ENCODE peak calls at places on chromosomes 16 and 17, in five cellular contexts. Z is HepG2, E is K562, F is upper lobe of left lung, G is GM12878. M is an unnamed sample.

GRCh38 chr17:71922439-71922838 is 198.4 kb upstream of the SOX9 start:
- ATAC-seq in Z (no peak), E (no peak), F (no peak), G (peak; percentile 78), M (no peak)

GRCh38 chr17:46144246-46144645 is 49.0 kb downstream of the KANSL1 start:
- ATAC-seq in Z (no peak), E (no peak), F (no peak), G (peak; percentile 26), M (no peak)

GRCh38 chr17:35297666-35298065 is 54.8 kb downstream of the SLFN5 start:
- ATAC-seq in Z (no peak), E (no peak), F (no peak), G (no peak), M (no peak)

GRCh38 chr16:87329436-87330256 is 12.5 kb upstream of the C16orf95 start:
- ATAC-seq in Z (no peak), E (no peak), F (no peak), G (no peak), M (no peak)

GRCh38 chr16:68187505-68187904 is 48.4 kb downstream of the ESRP2 start:
- ATAC-seq in Z (peak; percentile 42), E (no peak), F (no peak), G (no peak), M (no peak)

GRCh38 chr16:17423195-17423594 is 47.6 kb downstream of the XYLT1 start:
- ATAC-seq in Z (no peak), E (no peak), F (no peak), G (no peak), M (no peak)

GRCh38 chr17:35314415-35315216 is 58.8 kb downstream of the SLFN11 start:
- ATAC-seq in Z (no peak), E (no peak), F (no peak), G (no peak), M (no peak)

GRCh38 chr17:15510361-15510760 is 42.9 kb upstream of the CDRT4 start:
- ATAC-seq in Z (no peak), E (no peak), F (no peak), G (no peak), M (no peak)

GRCh38 chr17:17420035-17420434 is 56.8 kb upstream of the MED9 start:
- ATAC-seq in Z (no peak), E (no peak), F (peak; percentile 12), G (no peak), M (peak; percentile 41)

GRCh38 chr16:11327277-11328171 is 17.7 kb upstream of the RMI2 start:
- ATAC-seq in Z (no peak), E (no peak), F (peak; percentile 12), G (peak; percentile 62), M (no peak)

GRCh38 chr16:69851491-69852240 is 89.5 kb downstream of the WWP2 start:
- ATAC-seq in Z (no peak), E (no peak), F (no peak), G (no peak), M (no peak)

GRCh38 chr16:47664653-47665325 is 203.7 kb downstream of the PHKB start:
- ATAC-seq in Z (peak; percentile 77), E (no peak), F (no peak), G (no peak), M (no peak)

GRCh38 chr17:41019415-41019814 is 7.6 kb downstream of the KRTAP1-5 start:
- ATAC-seq in Z (no peak), E (no peak), F (no peak), G (no peak), M (no peak)
- TF ChIP-seq EP300 in Z (no peak), E (no peak), F (no peak), G (no peak), M (no peak)

GRCh38 chr16:55147401-55147800 is 176.6 kb upstream of the IRX6 start:
- ATAC-seq in Z (no peak), E (no peak), F (no peak), G (no peak), M (no peak)

GRCh38 chr16:55142405-55142804 is 181.6 kb upstream of the IRX6 start:
- ATAC-seq in Z (no peak), E (no peak), F (no peak), G (no peak), M (no peak)

GRCh38 chr16:55144656-55145055 is 179.3 kb upstream of the IRX6 start:
- ATAC-seq in Z (no peak), E (no peak), F (no peak), G (no peak), M (no peak)

GRCh38 chr16:55146939-55147338 is 177.1 kb upstream of the IRX6 start:
- ATAC-seq in Z (no peak), E (no peak), F (no peak), G (no peak), M (no peak)

DNA sequence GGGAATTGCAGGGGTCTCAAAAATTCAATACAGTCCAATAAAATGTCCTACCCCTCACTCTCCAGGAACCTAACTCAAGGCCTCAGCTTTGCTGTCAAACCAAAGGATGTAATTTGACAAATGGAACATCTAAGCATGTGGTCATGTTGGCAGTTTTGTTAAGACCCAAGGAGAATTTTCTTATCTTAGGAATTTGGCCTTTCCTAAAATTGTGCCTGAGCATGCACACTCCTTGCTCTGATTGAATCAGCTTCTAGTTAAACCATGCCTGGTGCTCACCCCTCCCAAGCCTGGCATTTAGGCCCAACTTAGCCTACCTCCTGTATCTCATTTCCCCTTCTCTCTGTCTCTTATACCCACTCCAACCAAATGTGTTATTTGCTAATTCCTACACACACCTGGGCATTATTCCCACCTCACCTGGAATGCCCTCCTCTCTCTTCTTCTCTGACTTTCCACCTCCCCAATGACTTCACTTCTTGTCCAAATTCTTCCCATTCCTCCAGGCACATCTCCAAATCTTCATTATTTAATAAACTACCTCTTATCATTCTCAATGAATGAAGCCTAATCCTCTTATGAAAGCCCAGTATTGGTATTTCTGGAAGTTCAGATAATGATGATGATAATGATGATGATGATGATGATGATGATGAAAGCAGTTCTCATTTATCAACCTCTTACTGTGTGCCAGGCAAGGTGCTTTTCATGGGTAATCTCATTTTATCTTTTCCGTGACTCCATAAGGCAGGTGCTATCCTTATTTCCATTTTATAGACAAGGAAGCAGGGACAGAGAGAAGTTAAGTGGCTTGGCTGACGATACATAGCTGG is 178.0 kb upstream of the IRX6 start:
- ATAC-seq in Z (no peak), E (no peak), F (no peak), G (no peak), M (no peak)
- TF ChIP-seq POLR2AphosphoS5 in Z (no peak), E (no peak), F (no peak), G (no peak), M (no peak)

GRCh38 chr17:44210342-44211192 is 8.9 kb downstream of the UBTF start:
- ATAC-seq in Z (peak; percentile 48), E (peak; percentile 94), F (peak; percentile 98), G (peak; percentile 98), M (peak; percentile 97)
- H3K4me3 ChIP-seq in Z (no peak overlapping the region), E (no peak overlapping the region), F (no peak overlapping the region), G (peak overlapping the region; percentile 54), M (no peak overlapping the region)

GRCh38 chr17:67546578-67547527 is 169.8 kb downstream of the PITPNC1 start:
- ATAC-seq in Z (peak; percentile 43), E (no peak), F (peak; percentile 75), G (peak; percentile 99), M (peak; percentile 66)

GRCh38 chr17:67544364-67544763 is 167.3 kb downstream of the PITPNC1 start:
- ATAC-seq in Z (no peak), E (no peak), F (no peak), G (no peak), M (no peak)

GRCh38 chr17:67554634-67555033 is 163.1 kb upstream of the NOL11 start:
- ATAC-seq in Z (no peak), E (no peak), F (no peak), G (no peak), M (no peak)

GRCh38 chr17:67549787-67550186 is 167.9 kb upstream of the NOL11 start:
- ATAC-seq in Z (no peak), E (no peak), F (no peak), G (no peak), M (peak; percentile 28)

GRCh38 chr17:67548693-67549092 is 169.0 kb upstream of the NOL11 start:
- ATAC-seq in Z (no peak), E (no peak), F (no peak), G (no peak), M (no peak)
- TF ChIP-seq EP300 in Z (no peak), E (no peak), F (no peak), G (no peak), M (no peak)

GRCh38 chr16:57062329-57062728 is 30.1 kb upstream of the CPNE2 start:
- ATAC-seq in Z (no peak), E (peak; percentile 77), F (no peak), G (no peak), M (no peak)
- TF ChIP-seq POLR2AphosphoS5 in Z (no peak), E (no peak), F (peak; percentile 34), G (no peak), M (no peak)

DNA sequence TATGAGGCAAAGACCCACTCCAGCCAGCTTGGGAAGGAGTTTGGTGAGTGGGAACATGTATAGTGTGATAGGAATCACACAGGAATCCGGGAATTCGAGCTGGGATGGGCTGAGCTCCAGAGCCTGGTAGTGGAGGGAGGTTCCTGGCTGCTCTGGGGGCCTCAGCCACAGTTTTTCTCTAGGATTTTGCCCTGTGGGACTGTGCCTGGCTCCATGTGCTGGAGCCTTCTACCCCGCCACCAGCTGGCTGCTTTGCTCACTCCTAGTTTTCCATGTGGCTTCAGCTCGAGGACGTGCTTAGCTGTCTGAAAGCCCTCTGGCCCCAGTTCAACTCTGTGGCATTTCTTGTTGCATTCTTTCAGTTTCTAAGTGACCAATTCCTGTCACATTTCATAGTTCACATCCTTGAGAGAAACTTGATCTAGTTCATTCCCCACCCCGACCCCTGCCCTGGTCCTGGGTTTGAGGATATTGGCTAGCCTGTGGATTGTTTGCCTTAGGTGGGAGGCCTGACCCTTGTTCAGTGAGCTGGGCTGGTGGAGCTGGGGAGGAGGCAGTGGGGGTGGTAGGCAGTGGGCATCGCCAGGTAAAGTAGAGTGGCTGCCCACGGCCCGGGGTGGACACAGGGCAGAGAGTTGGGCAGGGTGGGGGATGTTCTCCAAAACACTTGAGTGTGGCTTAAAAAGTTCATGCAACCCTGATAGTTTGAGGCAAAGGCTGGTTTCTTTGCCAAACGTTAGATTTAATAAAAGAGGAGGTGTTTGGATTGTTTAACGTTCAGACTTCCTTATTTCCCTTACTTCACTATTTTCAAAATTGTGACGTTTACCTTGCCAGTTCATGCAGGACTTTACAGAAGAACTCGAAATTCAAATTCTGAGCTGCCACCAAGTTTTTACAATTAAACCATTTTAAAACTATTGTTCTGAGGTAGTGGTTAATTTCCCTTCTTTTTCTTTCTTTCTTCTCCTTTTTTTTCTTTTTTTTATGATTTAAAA is 5.2 kb downstream of the SEC14L1 start:
- ATAC-seq in Z (peak; percentile 75), E (no peak), F (peak; percentile 67), G (peak; percentile 63), M (peak; percentile 60)
- H3K4me3 ChIP-seq in Z (no peak overlapping the region), E (no peak overlapping the region), F (peak overlapping the region; percentile 24), G (peak overlapping the region; percentile 69), M (no peak overlapping the region)

M was measured in gastroesophageal sphincter.